ENCODE peak calls at places on chromosomes 7 and 10, in ten cellular contexts. O is colonic mucosa, V is tibial artery, S is Peyer's patch, J is mucosa of descending colon, G is brain microvascular endothelial cell, W is body of pancreas, U is fibroblast of the aortic adventitia, H is BJ, K is dorsolateral prefrontal cortex. F is an unnamed sample.

GRCh38 chr7:134660242-134660785 is 13.7 kb downstream of the BPGM start:
- DNase-seq in W (no peak), U (peak; percentile 8), J (no peak), S (no peak), G (peak; percentile 33), K (no peak), O (no peak), H (no peak), V (no peak), F (no peak)

GRCh38 chr7:37065779-37066271 is 341.5 kb upstream of the AOAH start:
- DNase-seq in J (no peak), G (peak; percentile 70), V (no peak), K (no peak), H (no peak), U (peak; percentile 48), W (no peak), O (no peak), S (no peak), F (no peak)

GRCh38 chr10:98916751-98917150 is 318.9 kb downstream of the HPSE2 start:
- DNase-seq in H (no peak), G (peak; percentile 20), W (no peak), K (no peak), O (no peak), S (no peak), J (no peak), U (no peak), V (no peak), F (no peak)

GRCh38 chr7:12722136-12722535 is 34.7 kb downstream of the ARL4A start:
- DNase-seq in W (no peak), S (no peak), K (no peak), G (no peak), H (no peak), O (no peak), U (no peak), V (no peak), J (no peak), F (no peak)

GRCh38 chr7:102425639-102426267 is 7.6 kb upstream of the ORAI2 start:
- DNase-seq in J (peak; percentile 67), G (no peak), K (no peak), O (peak; percentile 52), H (no peak), U (no peak), S (peak; percentile 94), V (peak; percentile 75), W (no peak), F (peak; percentile 9)

GRCh38 chr7:139430443-139430842 is 53.0 kb downstream of the KLRG2 start:
- DNase-seq in V (no peak), J (no peak), H (no peak), U (no peak), W (no peak), K (no peak), O (no peak), G (no peak), S (no peak), F (no peak)

GRCh38 chr10:132829403-132829802 is 43.5 kb upstream of the NKX6-2 start:
- DNase-seq in J (no peak), V (no peak), U (no peak), K (peak; percentile 25), G (no peak), S (no peak), W (no peak), H (no peak), O (no peak), F (no peak)

GRCh38 chr7:130024390-130024789 is 26.8 kb downstream of the ZC3HC1 start:
- DNase-seq in V (no peak), G (peak; percentile 39), W (no peak), U (peak; percentile 68), K (no peak), S (no peak), J (no peak), H (no peak), O (no peak), F (no peak)

GRCh38 chr10:58641708-58642107 is 129.0 kb downstream of the BICC1 start:
- DNase-seq in V (no peak), J (no peak), W (no peak), S (no peak), K (no peak), O (no peak), U (peak; percentile 86), H (peak; percentile 77), G (peak; percentile 67), F (no peak)

DNA sequence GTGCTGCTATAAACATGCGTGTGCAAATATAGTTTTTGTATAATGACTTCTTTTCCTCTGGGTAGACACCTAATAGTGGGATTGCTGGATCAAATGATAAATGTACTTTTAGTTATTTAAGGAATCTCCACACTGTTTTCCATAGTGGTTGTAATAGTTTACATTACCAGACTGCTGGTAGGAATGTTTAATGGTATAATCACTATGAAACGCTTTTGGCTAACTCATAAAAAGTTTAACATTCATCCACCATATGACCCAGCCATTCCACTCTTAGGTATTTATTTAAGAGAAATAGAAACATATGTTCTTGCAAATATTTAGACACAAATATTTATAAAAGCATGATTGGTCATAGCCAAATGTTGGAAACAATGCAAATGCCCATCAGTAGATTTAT is 32.1 kb upstream of the TFEC start:
- DNase-seq in J (no peak), O (no peak), W (no peak), K (no peak), H (no peak), S (no peak), G (no peak), V (no peak), U (no peak), F (no peak)
- TF ChIP-seq CTCF in J (no peak), O (no peak), W (no peak), K (no peak), H (no peak), S (no peak), G (no peak), V (no peak), U (no peak), F (no peak)

DNA sequence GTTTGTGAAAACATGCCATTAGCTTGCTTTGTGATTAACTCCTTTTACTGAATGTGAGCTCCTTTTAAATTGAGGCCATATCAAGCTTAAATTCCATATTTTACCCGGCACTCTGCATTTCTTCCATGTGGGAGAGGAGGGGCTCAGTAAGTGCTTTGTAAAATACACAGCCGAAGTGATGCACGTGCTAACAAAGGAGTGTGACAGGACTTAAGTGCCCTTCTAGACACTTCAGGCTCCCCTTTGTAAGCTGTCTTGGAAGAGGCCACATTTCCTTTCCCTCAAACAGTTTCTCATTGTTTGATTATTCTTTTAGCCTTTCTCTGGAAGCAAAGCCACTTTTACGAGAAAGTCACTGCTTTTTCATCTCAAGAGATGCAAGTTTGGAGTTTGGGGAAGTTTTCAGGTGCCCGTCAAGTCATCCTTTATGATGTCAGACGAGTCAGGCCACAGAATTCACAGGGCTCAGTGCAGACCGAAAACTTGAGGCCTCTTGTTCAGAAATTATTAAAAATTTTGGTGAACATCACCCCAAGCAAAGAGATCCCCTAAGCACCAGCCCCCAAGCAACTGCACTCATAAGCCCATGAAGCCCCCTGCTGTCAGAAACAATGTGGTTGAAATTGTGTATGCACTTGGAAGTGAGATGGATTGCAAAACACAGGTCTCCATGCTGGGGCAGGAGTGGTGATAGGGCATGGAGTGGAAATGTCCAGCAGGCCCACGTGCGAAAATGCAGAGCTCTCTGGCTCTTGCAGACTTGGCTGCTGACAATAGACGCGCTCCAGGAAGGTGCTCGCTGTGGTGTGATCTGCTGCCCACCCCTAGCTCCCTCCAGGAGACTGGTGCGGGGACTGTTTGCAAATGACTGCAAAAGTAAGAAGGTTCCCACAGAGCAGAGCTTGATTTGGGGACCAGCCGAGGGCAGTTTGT is 11.5 kb downstream of the IKZF1 start:
- DNase-seq in W (no peak), O (no peak), G (no peak), S (no peak), J (no peak), K (no peak), U (no peak), H (no peak), V (no peak), F (no peak)
- TF ChIP-seq CTCF in W (no peak), O (no peak), G (no peak), S (no peak), J (no peak), K (no peak), U (no peak), H (no peak), V (no peak), F (no peak)

GRCh38 chr7:32204361-32205018 is 134.3 kb upstream of the PDE1C start:
- DNase-seq in W (peak; percentile 61), S (no peak), O (peak; percentile 33), U (peak; percentile 89), K (peak; percentile 88), V (peak; percentile 87), G (peak; percentile 77), J (peak; percentile 54), H (peak; percentile 32), F (peak; percentile 28)

GRCh38 chr7:32212321-32212720 is 142.1 kb upstream of the PDE1C start:
- DNase-seq in J (no peak), G (no peak), S (no peak), H (no peak), O (no peak), W (no peak), V (no peak), K (no peak), U (no peak), F (no peak)

GRCh38 chr7:32206488-32206887 is 136.3 kb upstream of the PDE1C start:
- DNase-seq in V (no peak), G (no peak), U (no peak), S (no peak), O (no peak), H (no peak), J (no peak), W (no peak), K (no peak), F (no peak)

DNA sequence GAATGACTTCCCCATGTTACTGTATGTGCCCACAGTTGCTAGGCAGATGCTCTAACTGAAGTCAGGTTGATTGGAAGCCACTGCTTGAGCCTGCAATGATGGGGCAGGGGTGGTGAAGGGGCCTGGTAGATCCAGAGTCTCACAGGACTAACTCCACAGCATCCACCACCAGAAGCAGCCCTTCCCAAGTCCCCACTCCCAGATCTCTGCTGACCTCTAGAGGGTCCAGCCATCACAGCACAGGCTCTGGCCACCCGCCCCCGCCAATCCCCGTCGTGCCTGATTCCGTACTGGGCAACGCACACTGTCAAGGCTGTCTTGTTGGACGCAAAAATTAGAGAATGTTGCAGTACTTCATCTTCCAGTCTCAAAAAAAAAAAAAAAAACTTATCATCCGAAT is 136.8 kb upstream of the PDE1C start:
- DNase-seq in J (no peak), G (peak; percentile 17), K (peak; percentile 61), U (peak; percentile 19), O (no peak), V (no peak), H (no peak), W (peak; percentile 13), S (no peak), F (no peak)
- TF ChIP-seq CTCF in J (no peak), G (peak; percentile 74), K (peak; percentile 20), U (peak; percentile 45), O (no peak), V (no peak), H (peak; percentile 47), W (peak; percentile 25), S (no peak), F (no peak)

GRCh38 chr10:14486777-14487510 is 156.2 kb upstream of the FRMD4A start:
- DNase-seq in S (no peak), O (no peak), J (no peak), G (no peak), W (no peak), K (no peak), U (no peak), V (no peak), H (no peak), F (no peak)
- TF ChIP-seq CTCF in S (no peak), O (no peak), J (no peak), G (no peak), W (no peak), K (no peak), U (no peak), V (no peak), H (no peak), F (no peak)

F was measured in thyroid gland.